ENCODE peak calls at places on chromosomes 4 and X, in ten cellular contexts. C is CD4-positive, CD25-positive, alpha-beta regulatory T cell; L is GM23338; X is CD8-positive, alpha-beta T cell; Y is heart right ventricle; T is hepatocyte; W is A549; B is IMR-90; K is adrenal gland; F is mesenchymal stem cell. N is an unnamed sample. For H3K4me1, the result is how much of the 10 kb centered on the place peaks cover.

GRCh38 chrX:142076633-142077032 is 128.5 kb downstream of the MAGEC2 start:
- DNase-seq in C (no peak), L (no peak), X (no peak), Y (no peak), T (peak), W (no peak), B (no peak), K (no peak), F (no peak), N (no peak)

GRCh38 chr4:88753658-88754431 is 56.2 kb upstream of the NAP1L5 start:
- DNase-seq in C (no peak), L (no peak), X (no peak), Y (no peak), T (no peak), W (no peak), B (no peak), K (no peak), F (no peak), N (no peak)

GRCh38 chr4:70583952-70584834 is 7.9 kb upstream of the AMBN start:
- DNase-seq in C (no peak), L (no peak), X (no peak), Y (no peak), T (peak), W (no peak), B (no peak), K (no peak), F (no peak), N (no peak)

GRCh38 chr4:137609693-137610450 is 77.6 kb upstream of the PCDH18 start:
- DNase-seq in C (no peak), L (peak), X (no peak), Y (no peak), T (peak), W (no peak), B (peak), K (no peak), F (peak), N (no peak)

GRCh38 chrX:153226344-153227190 is 47.5 kb downstream of the MAGEA1 start:
- DNase-seq in C (no peak), L (peak), X (no peak), Y (peak), T (peak), W (no peak), B (peak), K (no peak), F (peak), N (peak)

GRCh38 chr4:146371812-146372211 is 149.9 kb downstream of the SLC10A7 start:
- DNase-seq in C (no peak), L (no peak), X (no peak), Y (no peak), T (no peak), W (no peak), B (no peak), K (no peak), F (no peak), N (no peak)

GRCh38 chrX:47093248-47093647 is 15.0 kb downstream of the RGN start:
- DNase-seq in C (no peak), L (peak), X (no peak), Y (no peak), T (peak), W (peak), B (peak), K (no peak), F (peak), N (no peak)

GRCh38 chr4:69156913-69157312 is 57.6 kb downstream of the UGT2B11 start:
- DNase-seq in C (no peak), L (peak), X (no peak), Y (no peak), T (no peak), W (no peak), B (no peak), K (no peak), F (peak), N (no peak)

GRCh38 chrX:21529771-21530170 is 128.4 kb downstream of the KLHL34 start:
- DNase-seq in C (no peak), L (no peak), X (no peak), Y (no peak), T (no peak), W (no peak), B (peak), K (no peak), F (no peak), N (no peak)

GRCh38 chr4:94480362-94480951 is 28.7 kb downstream of the PDLIM5 start:
- DNase-seq in C (no peak), L (no peak), X (no peak), Y (no peak), T (no peak), W (no peak), B (no peak), K (no peak), F (no peak), N (no peak)

GRCh38 chrX:69539437-69539836 is 35.3 kb downstream of the NALF2 start:
- DNase-seq in C (no peak), L (no peak), X (no peak), Y (no peak), T (no peak), W (no peak), B (no peak), K (no peak), F (no peak), N (no peak)

GRCh38 chr4:48641401-48641800 is 138.7 kb downstream of the FRYL start:
- DNase-seq in C (no peak), L (no peak), X (no peak), Y (no peak), T (no peak), W (no peak), B (no peak), K (no peak), F (no peak), N (no peak)

GRCh38 chrX:23656684-23657083 is 10.6 kb upstream of the PRDX4 start:
- DNase-seq in C (no peak), L (no peak), X (no peak), Y (no peak), T (no peak), W (no peak), B (peak), K (peak), F (no peak), N (no peak)

GRCh38 chrX:47796433-47796906 is 40.2 kb upstream of the ZNF81 start:
- DNase-seq in C (no peak), L (no peak), X (no peak), Y (no peak), T (no peak), W (no peak), B (peak), K (no peak), F (peak), N (no peak)

GRCh38 chrX:42519666-42520231 is 258.2 kb downstream of the PPP1R2C start:
- DNase-seq in C (no peak), L (no peak), X (no peak), Y (no peak), T (peak), W (no peak), B (peak), K (peak), F (peak), N (no peak)

GRCh38 chr4:14994242-14994641 is 8.0 kb upstream of the CPEB2 start:
- DNase-seq in C (no peak), L (no peak), X (no peak), Y (no peak), T (no peak), W (no peak), B (peak), K (no peak), F (peak), N (no peak)

GRCh38 chr4:170497105-170497504 is 407.3 kb upstream of the AADAT start:
- DNase-seq in C (no peak), L (peak), X (no peak), Y (no peak), T (no peak), W (no peak), B (no peak), K (no peak), F (peak), N (no peak)

GRCh38 chr4:10893417-10893816 is 208.8 kb upstream of the CLNK start:
- DNase-seq in C (no peak), L (peak), X (no peak), Y (no peak), T (peak), W (no peak), B (no peak), K (no peak), F (peak), N (no peak)

GRCh38 chrX:74536142-74537010 is 78.0 kb downstream of the RLIM start:
- DNase-seq in C (peak), L (peak), X (no peak), Y (peak), T (peak), W (peak), B (peak), K (peak), F (peak), N (peak)

GRCh38 chrX:56800307-56800706 is 71.3 kb downstream of the NBDY start:
- DNase-seq in C (no peak), L (no peak), X (no peak), Y (no peak), T (no peak), W (no peak), B (no peak), K (no peak), F (no peak), N (no peak)

GRCh38 chr4:24488399-24489164 is 95.8 kb downstream of the DHX15 start:
- DNase-seq in C (peak), L (peak), X (peak), Y (peak), T (peak), W (peak), B (peak), K (peak), F (peak), N (peak)

GRCh38 chrX:120768681-120769080 is 107.0 kb downstream of the CT47B1 start:
- DNase-seq in C (no peak), L (no peak), X (no peak), Y (no peak), T (no peak), W (no peak), B (peak), K (no peak), F (no peak), N (no peak)

GRCh38 chrX:154486396-154487207 is at the start of gene UBL4A:
- DNase-seq in C (peak), L (peak), X (peak), Y (peak), T (peak), W (peak), B (peak), K (peak), F (peak), N (peak)

GRCh38 chrX:154484255-154485149 is 1.9 kb downstream of the UBL4A start:
- DNase-seq in C (no peak), L (no peak), X (no peak), Y (no peak), T (peak), W (no peak), B (no peak), K (peak), F (no peak), N (no peak)

GRCh38 chrX:154486052-154486395 is 391 bp downstream of the UBL4A start:
- DNase-seq in C (peak), L (peak), X (peak), Y (peak), T (peak), W (peak), B (no peak), K (peak), F (no peak), N (no peak)

GRCh38 chrX:154483325-154483724 is 3.1 kb downstream of the UBL4A start:
- DNase-seq in C (no peak), L (no peak), X (no peak), Y (no peak), T (no peak), W (no peak), B (no peak), K (no peak), F (no peak), N (no peak)

GRCh38 chrX:154485150-154486051 is 1.0 kb downstream of the UBL4A start:
- DNase-seq in C (no peak), L (peak), X (no peak), Y (no peak), T (no peak), W (no peak), B (no peak), K (peak), F (no peak), N (no peak)
- H3K4me1 ChIP-seq in C (under half), L (under half), X (under half), Y (under half), T (under half), W (under half), B (under half), K (under half), F (under half), N (under half)

DNA sequence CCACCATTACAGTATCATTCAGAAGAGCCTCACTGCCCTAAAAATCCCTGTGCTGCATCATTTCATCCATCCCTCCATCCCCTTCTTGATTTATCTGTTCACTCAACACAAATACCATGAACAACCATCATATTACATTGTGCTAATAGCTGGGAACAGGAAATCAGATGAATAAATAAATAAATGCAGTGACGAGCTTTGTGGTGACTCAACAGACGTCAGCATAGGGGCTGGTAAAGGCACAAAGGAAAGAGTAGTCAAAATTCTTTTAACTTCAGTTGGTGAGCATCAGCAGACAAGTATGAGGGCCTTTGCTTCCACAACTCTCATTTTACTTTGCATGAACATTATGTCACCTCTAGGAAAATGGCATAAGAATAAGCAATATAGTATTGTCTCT is 65.4 kb downstream of the EDNRA start:
- DNase-seq in C (no peak), L (no peak), X (no peak), Y (no peak), T (no peak), W (peak), B (peak), K (no peak), F (peak), N (no peak)
- H3K4me1 ChIP-seq in C (under half), L (under half), X (under half), Y (under half), T (under half), W (under half), B (under half), K (under half), F (under half), N (under half)

GRCh38 chr4:151415978-151416377 is 7.0 kb downstream of the FHIP1A start:
- DNase-seq in C (no peak), L (no peak), X (no peak), Y (no peak), T (no peak), W (no peak), B (peak), K (no peak), F (no peak), N (no peak)

GRCh38 chr4:151418385-151418784 is 9.4 kb downstream of the FHIP1A start:
- DNase-seq in C (no peak), L (no peak), X (no peak), Y (no peak), T (peak), W (no peak), B (peak), K (no peak), F (peak), N (no peak)

GRCh38 chr4:151417164-151417571 is 8.2 kb downstream of the FHIP1A start:
- DNase-seq in C (no peak), L (peak), X (no peak), Y (no peak), T (no peak), W (no peak), B (no peak), K (no peak), F (no peak), N (no peak)

GRCh38 chr4:151418856-151419255 is 9.9 kb downstream of the FHIP1A start:
- DNase-seq in C (no peak), L (no peak), X (no peak), Y (no peak), T (no peak), W (no peak), B (no peak), K (no peak), F (no peak), N (no peak)

GRCh38 chr4:151417766-151418376 is 8.9 kb downstream of the FHIP1A start:
- DNase-seq in C (no peak), L (no peak), X (no peak), Y (no peak), T (peak), W (no peak), B (no peak), K (peak), F (no peak), N (no peak)
- H3K4me1 ChIP-seq in C (under half), L (half or more), X (under half), Y (under half), T (under half), W (under half), B (under half), K (under half), F (under half), N (under half)

DNA sequence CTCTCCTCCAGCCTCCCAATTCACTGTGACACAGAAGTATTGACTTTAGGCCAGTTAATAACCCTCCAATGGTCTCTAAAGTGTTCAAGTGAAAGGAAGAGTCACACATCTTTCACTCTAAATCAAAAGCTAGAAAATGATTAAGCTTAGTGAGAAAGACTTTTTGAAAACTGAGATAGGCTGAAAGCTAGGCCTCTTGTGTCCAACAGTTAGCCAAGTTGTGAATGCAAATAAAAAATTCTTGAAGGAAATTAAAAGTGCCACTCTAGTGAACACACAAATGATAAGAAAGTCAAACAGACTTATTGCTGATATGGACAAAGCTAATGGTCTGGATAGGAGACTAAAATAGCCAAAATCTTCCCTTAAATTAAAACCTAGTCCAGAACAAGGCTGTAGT is 687.2 kb downstream of the TRIML1 start:
- DNase-seq in C (no peak), L (no peak), X (no peak), Y (no peak), T (no peak), W (no peak), B (no peak), K (no peak), F (no peak), N (no peak)
- H3K4me1 ChIP-seq in C (under half), L (under half), X (under half), Y (under half), T (under half), W (under half), B (under half), K (under half), F (under half), N (under half)

GRCh38 chrX:19628006-19628575 is 112.8 kb upstream of the MAP3K15 start:
- DNase-seq in C (no peak), L (no peak), X (no peak), Y (no peak), T (no peak), W (no peak), B (peak), K (no peak), F (no peak), N (no peak)

GRCh38 chrX:19626230-19626629 is 110.9 kb upstream of the MAP3K15 start:
- DNase-seq in C (no peak), L (no peak), X (no peak), Y (no peak), T (no peak), W (no peak), B (no peak), K (no peak), F (no peak), N (no peak)

GRCh38 chrX:19627533-19627932 is 112.2 kb upstream of the MAP3K15 start:
- DNase-seq in C (no peak), L (no peak), X (no peak), Y (no peak), T (no peak), W (no peak), B (peak), K (no peak), F (peak), N (no peak)

GRCh38 chrX:19625612-19626011 is 110.3 kb upstream of the MAP3K15 start:
- DNase-seq in C (peak), L (no peak), X (peak), Y (no peak), T (no peak), W (no peak), B (no peak), K (no peak), F (peak), N (no peak)

DNA sequence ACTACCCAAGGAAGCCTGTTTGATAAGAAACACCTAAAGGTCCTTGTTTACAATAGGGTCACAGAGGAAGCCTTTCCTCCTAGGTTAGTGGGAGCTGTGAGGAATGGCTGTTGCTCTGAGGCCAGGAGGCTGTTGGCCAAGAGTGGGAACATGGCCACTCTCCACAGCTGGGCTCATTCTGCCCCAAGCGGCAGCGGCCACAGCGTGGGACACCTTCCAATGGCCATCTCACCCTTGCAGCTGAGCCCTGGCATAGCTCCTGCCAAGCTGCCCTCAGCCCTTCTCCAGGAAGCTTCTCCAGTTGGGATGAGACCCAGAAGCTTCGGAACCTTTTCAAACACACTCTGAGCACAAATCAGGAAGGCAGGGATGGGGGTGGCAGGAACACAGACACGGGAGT is 111.8 kb upstream of the MAP3K15 start:
- DNase-seq in C (no peak), L (no peak), X (no peak), Y (no peak), T (no peak), W (no peak), B (no peak), K (no peak), F (no peak), N (no peak)
- H3K4me1 ChIP-seq in C (under half), L (under half), X (under half), Y (under half), T (under half), W (under half), B (under half), K (under half), F (under half), N (under half)

GRCh38 chr4:140046037-140046436 is 107.9 kb downstream of the MAML3 start:
- DNase-seq in C (no peak), L (no peak), X (no peak), Y (no peak), T (no peak), W (no peak), B (no peak), K (no peak), F (no peak), N (no peak)
- H3K4me1 ChIP-seq in C (under half), L (under half), X (under half), Y (under half), T (under half), W (half or more), B (under half), K (under half), F (under half), N (under half)

DNA sequence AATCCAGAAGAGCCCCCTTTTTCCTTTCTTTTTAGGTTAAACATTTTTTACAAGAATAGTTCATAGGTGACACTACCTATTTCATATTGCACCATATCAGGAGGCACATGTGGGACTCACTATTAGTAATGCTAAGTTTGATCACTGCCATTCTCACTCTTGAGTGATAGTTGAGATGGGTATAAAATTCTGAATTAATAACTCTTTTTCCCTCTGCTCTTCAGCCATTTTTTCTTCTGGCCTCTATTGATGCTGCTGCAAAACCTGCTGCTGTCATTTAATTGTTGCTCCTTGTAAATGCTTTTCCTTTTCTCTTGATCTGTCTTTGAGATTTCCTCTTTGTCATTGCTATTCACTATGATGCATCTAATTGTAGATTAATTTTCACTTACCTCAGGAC is 482.0 kb downstream of the MID1IP1 start:
- DNase-seq in C (no peak), L (no peak), X (no peak), Y (no peak), T (no peak), W (no peak), B (no peak), K (no peak), F (no peak), N (no peak)
- H3K4me1 ChIP-seq in C (under half), L (under half), X (under half), Y (under half), T (under half), W (under half), B (under half), K (under half), F (under half), N (under half)

GRCh38 chrX:97267376-97267775 is 383.7 kb downstream of the RPA4 start:
- DNase-seq in C (no peak), L (no peak), X (no peak), Y (no peak), T (no peak), W (no peak), B (peak), K (no peak), F (peak), N (no peak)

GRCh38 chrX:97266406-97267121 is 382.9 kb downstream of the RPA4 start:
- DNase-seq in C (no peak), L (no peak), X (no peak), Y (no peak), T (no peak), W (no peak), B (no peak), K (no peak), F (no peak), N (no peak)

GRCh38 chrX:97267916-97268680 is 384.4 kb downstream of the RPA4 start:
- DNase-seq in C (no peak), L (no peak), X (no peak), Y (no peak), T (no peak), W (no peak), B (peak), K (no peak), F (no peak), N (no peak)
- H3K4me1 ChIP-seq in C (under half), L (under half), X (under half), Y (under half), T (under half), W (under half), B (under half), K (under half), F (under half), N (under half)

GRCh38 chr4:152050098-152050497 is 289.3 kb upstream of the GATB start:
- DNase-seq in C (no peak), L (no peak), X (no peak), Y (no peak), T (no peak), W (no peak), B (no peak), K (no peak), F (no peak), N (no peak)
- H3K4me1 ChIP-seq in C (under half), L (under half), X (under half), Y (under half), T (under half), W (under half), B (under half), K (under half), F (under half), N (under half)